ENCODE peak calls at places on chromosomes 13 and 19, in seven cellular contexts. F is NCI-H1048; G is NB4; X is transverse colon; C is tibial nerve; S is activated CD4-positive, alpha-beta T cell treated with anti-CD3 and anti-CD28 coated beads for 48 hours; W is hippocampal formation. L is an unnamed sample.
A peak's percentile ranks its signal among the peaks of the same experiment; 100 is the strongest.

GRCh38 chr13:33185853-33186252 is 99.7 kb downstream of the STARD13 start:
- DNase-seq in W (no peak), G (no peak), F (no peak), S (no peak), C (no peak), X (no peak), L (no peak)

GRCh38 chr19:5336195-5336965 is 4.2 kb downstream of the PTPRS start:
- DNase-seq in X (no peak), F (no peak), G (no peak), W (no peak), C (no peak), S (no peak), L (no peak)

GRCh38 chr13:98033277-98034247 is 80.1 kb downstream of the IPO5 start:
- DNase-seq in X (no peak), W (no peak), F (no peak), S (no peak), G (peak; percentile 35), C (no peak), L (no peak)

GRCh38 chr19:6610934-6611370 is 20.0 kb upstream of the CD70 start:
- DNase-seq in S (no peak), F (no peak), X (no peak), G (no peak), C (no peak), W (no peak), L (no peak)

GRCh38 chr19:17475541-17476115 is 5.3 kb downstream of the SLC27A1 start:
- DNase-seq in W (peak; percentile 93), F (no peak), X (peak; percentile 31), S (no peak), C (peak; percentile 60), G (peak; percentile 78), L (peak; percentile 92)

GRCh38 chr13:50243926-50244325 is 228.7 kb downstream of the KCNRG start:
- DNase-seq in F (no peak), W (no peak), S (no peak), X (no peak), G (no peak), C (no peak), L (no peak)

GRCh38 chr19:29214411-29214810 is 1.5 kb upstream of the UQCRFS1 start:
- DNase-seq in C (no peak), X (no peak), F (no peak), G (no peak), W (no peak), S (no peak), L (no peak)

GRCh38 chr19:18223860-18224524 is 2.2 kb downstream of the PDE4C start:
- DNase-seq in F (no peak), C (no peak), S (peak; percentile 65), X (peak; percentile 49), G (no peak), W (no peak), L (no peak)

GRCh38 chr19:38949580-38950367 is 19.0 kb downstream of the MRPS12 start:
- DNase-seq in G (no peak), S (peak; percentile 94), W (peak; percentile 80), F (peak; percentile 95), X (peak; percentile 76), C (peak; percentile 57), L (peak; percentile 81)

GRCh38 chr19:34731019-34731829 is 2.8 kb upstream of the ZNF181 start:
- DNase-seq in F (no peak), W (no peak), G (no peak), X (no peak), S (no peak), C (no peak), L (no peak)

GRCh38 chr19:55103190-55103589 is 14.2 kb downstream of the PPP1R12C start:
- DNase-seq in X (no peak), F (no peak), C (no peak), G (no peak), S (no peak), W (no peak), L (no peak)

GRCh38 chr13:33775339-33776108 is 42.4 kb upstream of the RFC3 start:
- DNase-seq in S (no peak), F (no peak), G (no peak), W (no peak), X (no peak), C (no peak), L (no peak)

GRCh38 chr13:102267191-102267590 is 134.7 kb downstream of the FGF14 start:
- DNase-seq in X (no peak), W (no peak), C (no peak), S (no peak), G (no peak), F (no peak), L (no peak)

GRCh38 chr13:78762825-78763224 is 103.9 kb upstream of the OBI1 start:
- DNase-seq in C (no peak), X (no peak), S (no peak), W (no peak), G (no peak), F (no peak), L (no peak)

GRCh38 chr13:112729408-112729807 is 39.6 kb downstream of the ATP11A start:
- DNase-seq in F (no peak), C (no peak), X (no peak), W (no peak), S (no peak), G (no peak), L (no peak)

GRCh38 chr13:25371608-25372274 is at the start of gene ATP8A2:
- DNase-seq in C (no peak), W (no peak), G (no peak), F (no peak), S (no peak), X (no peak), L (peak; percentile 56)

GRCh38 chr19:51743405-51743804 is 8.3 kb downstream of the FPR1 start:
- DNase-seq in W (no peak), X (no peak), F (no peak), C (no peak), S (no peak), G (no peak), L (no peak)

GRCh38 chr13:42996584-42996983 is 4.5 kb upstream of the EPSTI1 start:
- DNase-seq in G (peak; percentile 25), S (peak; percentile 11), C (no peak), W (no peak), F (no peak), X (no peak), L (no peak)

GRCh38 chr13:21853779-21854178 is 182.9 kb downstream of the FGF9 start:
- DNase-seq in X (no peak), S (no peak), W (no peak), C (no peak), G (no peak), F (no peak), L (no peak)

GRCh38 chr19:35146746-35147466 is 3.9 kb downstream of the FXYD7 start:
- DNase-seq in W (no peak), C (no peak), S (no peak), F (no peak), G (no peak), X (no peak), L (no peak)